ENCODE peak calls at places on chromosome 5, in ten cellular contexts. P is stimulated activated CD8-positive, alpha-beta memory T cell treated with anti-CD3 and anti-CD28 coated beads, Interleukin-2, amount 100 ng/mL, for 48 hours; S is lower lobe of right lung; F is stomach; L is A549; B is colonic mucosa; U is lung microvascular endothelial cell; D is Calu3; X is amniotic epithelial cell; N is stimulated activated CD4-positive, alpha-beta T cell treated with anti-CD3 and anti-CD28 coated beads, Interleukin-4, amount 100 ng/mL, for 24 hours. E is an unnamed sample.

GRCh38 chr5:66743344-66743743 is 147.2 kb downstream of the MAST4 start:
- DNase-seq in X (no peak), P (no peak), U (no peak), B (no peak), S (no peak), N (no peak), F (no peak), L (no peak), D (no peak), E (no peak)

GRCh38 chr5:136081192-136081591 is 51.5 kb upstream of the SMAD5 start:
- DNase-seq in P (no peak), L (no peak), D (no peak), S (no peak), U (no peak), N (no peak), F (no peak), B (no peak), X (no peak), E (no peak)

GRCh38 chr5:6905423-6905822 is 192.2 kb downstream of the TENT4A start:
- DNase-seq in U (no peak), F (no peak), N (no peak), P (no peak), S (no peak), D (no peak), X (no peak), L (no peak), B (no peak), E (no peak)

GRCh38 chr5:76604838-76605237 is 18.4 kb downstream of the F2RL2 start:
- DNase-seq in U (no peak), X (no peak), L (no peak), D (no peak), B (no peak), S (no peak), P (no peak), N (no peak), F (no peak), E (no peak)

GRCh38 chr5:107617052-107617451 is 53.7 kb downstream of the EFNA5 start:
- DNase-seq in F (no peak), X (no peak), L (no peak), N (no peak), S (no peak), P (no peak), D (no peak), B (no peak), U (no peak), E (no peak)

GRCh38 chr5:148029131-148029530 is 34.6 kb upstream of the SPINK5 start:
- DNase-seq in B (no peak), F (no peak), D (no peak), P (no peak), N (no peak), U (no peak), X (no peak), L (no peak), S (no peak), E (no peak)

GRCh38 chr5:143851383-143851782 is 39.4 kb downstream of the HMHB1 start:
- DNase-seq in L (no peak), S (no peak), X (no peak), U (no peak), B (no peak), F (no peak), P (no peak), N (no peak), D (no peak), E (no peak)

GRCh38 chr5:106784846-106785245 is 885.9 kb downstream of the EFNA5 start:
- DNase-seq in N (no peak), L (no peak), B (no peak), P (no peak), S (no peak), D (no peak), F (no peak), X (no peak), U (no peak), E (no peak)

GRCh38 chr5:135444881-135445280 is 2.3 kb downstream of the DCANP1 start:
- DNase-seq in X (no peak), F (no peak), L (no peak), N (no peak), S (no peak), B (no peak), U (no peak), D (no peak), P (no peak), E (no peak)

GRCh38 chr5:168047669-168048111 is 243.8 kb upstream of the WWC1 start:
- DNase-seq in N (no peak), S (no peak), X (peak), P (no peak), B (no peak), U (no peak), F (peak), L (no peak), D (no peak), E (no peak)

GRCh38 chr5:130198927-130199326 is 294.7 kb downstream of the CHSY3 start:
- DNase-seq in X (peak), P (no peak), S (no peak), F (no peak), U (peak), D (no peak), B (no peak), L (peak), N (no peak), E (no peak)

GRCh38 chr5:102778478-102778877 is 23.4 kb downstream of the PAM start:
- DNase-seq in X (peak), F (no peak), B (no peak), P (no peak), S (no peak), L (no peak), U (peak), N (peak), D (no peak), E (no peak)

GRCh38 chr5:168327994-168328393 is 36.5 kb downstream of the WWC1 start:
- DNase-seq in N (no peak), B (no peak), L (no peak), S (no peak), D (no peak), F (no peak), X (peak), U (no peak), P (no peak), E (no peak)

GRCh38 chr5:130116431-130116830 is 212.2 kb downstream of the CHSY3 start:
- DNase-seq in N (no peak), D (no peak), P (no peak), F (no peak), L (no peak), S (no peak), U (no peak), B (no peak), X (peak), E (no peak)

GRCh38 chr5:71767661-71768060 is 48.6 kb downstream of the CARTPT start:
- DNase-seq in B (no peak), F (no peak), L (no peak), S (no peak), U (peak), D (no peak), X (no peak), P (no peak), N (no peak), E (no peak)

GRCh38 chr5:58620336-58620735 is 37.5 kb downstream of the RAB3C start:
- DNase-seq in P (no peak), D (no peak), N (no peak), L (no peak), F (no peak), U (no peak), S (no peak), B (no peak), X (no peak), E (no peak)

GRCh38 chr5:154520861-154521453 is 42.9 kb upstream of the HAND1 start:
- DNase-seq in N (no peak), X (no peak), B (peak), D (peak), U (peak), P (no peak), L (peak), F (no peak), S (peak), E (peak)

GRCh38 chr5:172235827-172236749 is 42.1 kb downstream of the EFCAB9 start:
- DNase-seq in U (no peak), B (peak), P (no peak), S (no peak), X (peak), L (no peak), D (peak), N (no peak), F (peak), E (peak)

GRCh38 chr5:145221416-145221815 is 613.7 kb downstream of the PRELID2 start:
- DNase-seq in N (no peak), P (no peak), B (no peak), X (peak), S (no peak), D (no peak), F (no peak), U (no peak), L (no peak), E (no peak)

GRCh38 chr5:100668511-100668910 is 133.3 kb downstream of the FAM174A start:
- DNase-seq in U (peak), L (no peak), B (no peak), S (no peak), F (no peak), P (no peak), N (no peak), D (no peak), X (peak), E (no peak)

GRCh38 chr5:33997331-33997983 is 10.4 kb downstream of the AMACR start:
- DNase-seq in U (peak), N (peak), L (peak), P (no peak), F (peak), X (peak), S (peak), B (peak), D (peak), E (peak)

GRCh38 chr5:139764250-139764791 is 31.3 kb upstream of the PSD2 start:
- DNase-seq in B (no peak), P (no peak), S (no peak), F (no peak), U (no peak), X (no peak), D (no peak), N (no peak), L (no peak), E (no peak)

GRCh38 chr5:2740051-2740848 is 11.2 kb downstream of the IRX2 start:
- DNase-seq in L (no peak), D (no peak), B (no peak), U (no peak), S (no peak), F (no peak), P (no peak), X (no peak), N (no peak), E (no peak)

GRCh38 chr5:122653087-122654017 is 121.5 kb upstream of the SNX2 start:
- DNase-seq in B (no peak), D (no peak), U (no peak), S (no peak), F (no peak), L (no peak), X (peak), N (no peak), P (no peak), E (peak)

GRCh38 chr5:149610583-149611250 is 29.4 kb downstream of the ARHGEF37 start:
- DNase-seq in X (no peak), P (no peak), B (no peak), U (no peak), N (no peak), S (no peak), F (no peak), L (peak), D (no peak), E (no peak)

GRCh38 chr5:156391139-156391538 is 64.2 kb downstream of the SGCD start:
- DNase-seq in L (peak), P (no peak), B (no peak), X (peak), S (no peak), N (no peak), U (no peak), F (no peak), D (no peak), E (no peak)